ENCODE peak calls at places on chromosomes 1 and 21, in four cellular contexts. B, W, M and V are unnamed samples.

GRCh38 chr1:202067188-202067977 is 55.3 kb upstream of the GPR37L1 start:
- DNase-seq in B (peak), W (no peak), M (no peak), V (no peak)

GRCh38 chr1:94746635-94747525 is 73.3 kb upstream of the SLC44A3 start:
- DNase-seq in B (no peak), W (no peak), M (no peak), V (no peak)

GRCh38 chr1:108843390-108844188 is 13.3 kb downstream of the AKNAD1 start:
- DNase-seq in B (no peak), W (no peak), M (no peak), V (no peak)

GRCh38 chr1:220430059-220430458 is 97.9 kb upstream of the MARK1 start:
- DNase-seq in B (no peak), W (no peak), M (no peak), V (peak)

GRCh38 chr1:230282157-230282556 is 144.0 kb downstream of the PGBD5 start:
- DNase-seq in B (no peak), W (no peak), M (no peak), V (no peak)

GRCh38 chr1:54988975-54989374 is 8.5 kb downstream of the TMEM61 start:
- DNase-seq in B (no peak), W (no peak), M (no peak), V (no peak)

GRCh38 chr1:4586611-4587010 is 67.8 kb upstream of the AJAP1 start:
- DNase-seq in B (no peak), W (no peak), M (no peak), V (no peak)

GRCh38 chr1:16631248-16632043 is 18.1 kb upstream of the NBPF1 start:
- DNase-seq in B (peak), W (no peak), M (no peak), V (no peak)

GRCh38 chr1:192512426-192513125 is 63.0 kb upstream of the RGS1 start:
- DNase-seq in B (no peak), W (no peak), M (no peak), V (no peak)

GRCh38 chr1:10415211-10415930 is 14.9 kb upstream of the CENPS start:
- DNase-seq in B (peak), W (no peak), M (peak), V (no peak)

GRCh38 chr1:9539829-9540550 is 725 bp downstream of the SLC25A33 start:
- DNase-seq in B (peak), W (no peak), M (no peak), V (no peak)

GRCh38 chr1:159196543-159196942 is 8.1 kb upstream of the ACKR1 start:
- DNase-seq in B (no peak), W (no peak), M (no peak), V (no peak)

DNA sequence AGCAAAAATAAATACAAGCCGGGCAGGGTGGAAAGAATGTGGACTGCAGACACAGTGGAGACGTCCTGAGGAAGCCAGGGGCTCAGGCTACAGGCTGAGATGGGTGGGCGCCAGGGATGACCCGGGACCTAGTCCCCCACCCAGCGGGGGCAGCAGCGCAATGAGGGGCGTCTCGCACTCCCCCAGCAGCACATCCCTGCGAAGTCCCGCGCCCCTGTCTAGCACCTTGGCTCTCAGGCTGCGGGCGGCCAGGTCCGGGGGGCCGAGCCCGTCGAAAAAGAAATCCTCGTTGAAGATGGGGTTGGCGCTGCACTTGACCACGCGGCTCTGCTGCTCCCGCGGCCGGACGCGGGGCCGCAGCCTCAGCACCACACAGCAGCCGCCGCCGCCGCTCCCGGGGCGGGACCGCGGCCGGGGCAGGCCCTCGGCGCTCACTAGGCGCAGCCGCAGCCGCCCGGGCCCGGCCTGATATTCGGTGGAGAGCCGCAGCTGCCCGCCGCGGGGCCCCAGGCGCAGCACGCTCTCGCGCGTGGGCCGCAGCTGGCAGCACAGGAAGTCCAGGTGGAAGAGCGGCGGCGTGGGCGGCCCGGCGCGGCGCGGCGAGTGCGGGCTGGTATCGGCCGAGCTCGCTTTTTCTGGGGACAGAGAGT is 1.7 kb downstream of the C2CD4D start:
- DNase-seq in B (no peak), W (no peak), M (no peak), V (no peak)
- H3K9ac ChIP-seq in B (no peak), W (peak), M (no peak), V (peak)

DNA sequence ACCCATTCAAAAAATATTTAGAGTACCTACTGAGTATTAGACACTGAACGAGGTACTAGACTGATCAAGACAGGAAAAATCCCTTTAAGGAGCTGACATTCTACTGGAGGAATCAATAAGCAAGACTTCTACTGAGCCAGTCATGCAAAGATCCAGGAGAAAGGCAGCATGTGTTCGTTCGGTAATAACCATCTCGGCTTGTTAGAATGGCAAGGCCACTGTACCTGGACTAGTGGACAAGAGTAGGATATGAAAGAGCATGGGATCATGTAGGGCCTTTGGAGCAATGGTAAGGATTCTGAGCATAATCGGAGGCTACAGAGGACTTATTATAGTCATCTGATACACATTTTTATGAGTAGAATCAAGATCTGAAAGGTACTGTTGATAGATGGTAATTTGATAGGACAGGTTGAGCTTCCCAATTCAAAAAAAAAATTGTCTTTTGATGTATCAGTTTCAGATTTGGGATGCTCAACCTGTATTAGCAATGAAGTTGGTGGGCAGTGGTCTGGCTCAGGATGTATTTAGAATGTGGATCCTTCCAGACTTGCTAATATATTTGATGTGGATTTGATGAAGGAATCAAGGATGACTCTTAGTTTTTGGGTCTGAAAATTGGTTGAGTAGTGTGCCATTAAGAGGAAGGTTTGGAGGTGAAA is 2.3 kb downstream of the COX20 start:
- DNase-seq in B (peak), W (no peak), M (peak), V (no peak)
- TF ChIP-seq ZNF274 in B (no peak), W (no peak), M (no peak), V (no peak)

DNA sequence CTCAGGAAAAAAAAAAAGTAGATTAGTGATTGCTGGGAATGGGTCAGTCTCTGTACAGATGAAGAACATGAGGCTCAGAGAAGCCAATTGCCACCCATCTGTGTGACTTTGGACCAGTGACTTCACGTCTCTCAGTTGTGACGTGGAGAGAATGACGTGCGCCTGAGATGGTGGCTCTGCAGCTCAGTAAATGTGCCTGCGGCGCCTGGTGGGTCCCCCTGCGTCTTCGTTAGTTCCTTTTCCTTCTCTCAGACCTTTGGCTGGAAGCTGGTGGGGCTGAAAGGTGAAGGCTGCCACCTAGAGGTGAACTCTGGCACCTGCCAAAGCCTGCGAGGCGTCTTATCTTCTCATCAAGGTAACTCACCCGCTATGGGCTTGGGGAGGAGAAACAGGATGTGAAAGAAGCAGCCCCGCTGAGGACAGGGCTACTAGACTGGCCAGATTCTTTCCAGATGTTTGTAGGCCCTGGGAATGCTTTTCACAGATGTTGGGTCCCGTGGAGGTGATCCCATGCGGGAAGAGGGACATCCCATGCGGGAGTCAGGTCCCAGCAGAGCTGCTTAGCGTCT is 8.7 kb upstream of the E2F2 start:
- DNase-seq in B (peak), W (peak), M (peak), V (peak)
- H3K4me3 ChIP-seq in B (peak), W (no peak), M (peak), V (no peak)

DNA sequence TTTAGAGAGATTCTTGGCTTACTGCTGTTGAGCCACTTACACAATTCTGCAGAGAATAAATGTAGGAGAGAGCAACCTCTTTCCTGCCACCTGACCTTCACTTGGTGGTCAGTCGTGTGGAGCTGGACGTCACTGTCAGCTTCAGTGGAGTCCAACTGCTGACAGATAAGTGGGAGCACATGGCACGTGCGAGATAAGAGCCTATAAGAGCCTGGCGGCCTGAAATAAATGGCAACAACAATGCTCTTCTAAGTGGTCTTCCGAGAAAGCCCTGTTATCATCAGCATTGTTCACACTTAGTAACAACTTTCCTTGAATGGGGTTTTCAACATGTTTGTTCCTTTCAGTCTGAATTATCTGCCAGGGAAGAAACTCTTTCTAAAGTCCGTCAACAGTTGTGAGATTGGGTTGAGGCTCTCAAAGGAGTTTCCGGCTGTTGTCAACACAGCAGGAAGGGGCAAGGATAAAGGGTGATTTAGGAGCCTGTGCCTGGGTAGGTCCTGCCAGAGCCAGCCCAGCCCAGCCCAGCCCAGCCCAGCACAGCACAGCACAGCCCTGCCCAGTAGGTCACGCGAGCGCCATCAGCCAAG is 57.2 kb upstream of the RUNX1 start:
- DNase-seq in B (peak), W (no peak), M (no peak), V (no peak)
- H3K9ac ChIP-seq in B (peak), W (no peak), M (no peak), V (no peak)

GRCh38 chr1:50352428-50352827 is 70.8 kb downstream of the DMRTA2 start:
- DNase-seq in B (no peak), W (no peak), M (no peak), V (no peak)
- TF ChIP-seq ZNF274 in B (no peak), W (no peak), M (no peak), V (no peak)